ENCODE peak calls at places on chromosomes 3 and 15, in four cellular contexts. I is K562, S is GM12878, Z is HepG2. N is an unnamed sample.
A peak's percentile ranks its signal among the peaks of the same experiment; 100 is the strongest.

GRCh38 chr3:183283886-183284285 is 30.8 kb downstream of the B3GNT5 start:
- DNase-seq in Z (no peak), S (no peak), I (no peak), N (no peak)

GRCh38 chr15:34691024-34691423 is 63.8 kb downstream of the GJD2 start:
- DNase-seq in Z (no peak), I (peak; percentile 33), S (no peak), N (no peak)

GRCh38 chr15:49556437-49556836 is 64.2 kb downstream of the FAM227B start:
- DNase-seq in I (no peak), Z (no peak), S (no peak), N (no peak)

GRCh38 chr3:12400795-12401194 is 83.5 kb upstream of the TSEN2 start:
- DNase-seq in I (no peak), Z (no peak), S (no peak), N (no peak)

GRCh38 chr3:25820372-25820771 is 30.5 kb downstream of the OXSM start:
- DNase-seq in S (no peak), I (peak; percentile 19), Z (no peak), N (no peak)

GRCh38 chr3:19899264-19899663 is 34.8 kb downstream of the EFHB start:
- DNase-seq in I (no peak), Z (peak; percentile 24), S (no peak), N (no peak)

GRCh38 chr3:149623819-149624218 is 34.0 kb downstream of the WWTR1 start:
- DNase-seq in Z (no peak), I (no peak), S (no peak), N (no peak)

GRCh38 chr3:56443372-56443771 is 24.9 kb downstream of the ERC2 start:
- DNase-seq in S (no peak), Z (no peak), I (peak; percentile 7), N (no peak)

GRCh38 chr3:117443014-117443413 is 733.4 kb downstream of the TUSC7 start:
- DNase-seq in I (no peak), Z (no peak), S (no peak), N (no peak)

GRCh38 chr3:187997946-187998561 is 155.9 kb upstream of the LPP start:
- DNase-seq in I (no peak), Z (peak; percentile 94), S (no peak), N (no peak)

GRCh38 chr3:12679468-12679867 is 15.6 kb upstream of the RAF1 start:
- DNase-seq in S (no peak), Z (peak; percentile 38), I (no peak), N (peak; percentile 70)

GRCh38 chr3:128052831-128053419 is 688 bp downstream of the SEC61A1 start:
- DNase-seq in I (no peak), Z (peak; percentile 46), S (no peak), N (no peak)

GRCh38 chr3:186307594-186307993 is 54.4 kb downstream of the DGKG start:
- DNase-seq in S (no peak), I (peak; percentile 41), Z (peak; percentile 20), N (no peak)

GRCh38 chr3:117708601-117709000 is 999.0 kb downstream of the TUSC7 start:
- DNase-seq in I (no peak), S (no peak), Z (no peak), N (no peak)

GRCh38 chr3:127588675-127589577 is 1.6 kb downstream of the TPRA1 start:
- DNase-seq in Z (peak; percentile 23), S (no peak), I (peak; percentile 39), N (no peak)

GRCh38 chr3:177514341-177515193 is 317.3 kb upstream of the TBL1XR1 start:
- DNase-seq in Z (no peak), I (no peak), S (no peak), N (no peak)

GRCh38 chr3:128488995-128489859 is 3.8 kb downstream of the GATA2 start:
- DNase-seq in I (peak; percentile 84), S (no peak), Z (peak; percentile 65), N (peak; percentile 78)

GRCh38 chr3:38805765-38806386 is 10.1 kb downstream of the SCN10A start:
- DNase-seq in Z (peak; percentile 60), I (peak; percentile 87), S (peak; percentile 4), N (no peak)

GRCh38 chr15:78208341-78208844 is 26.0 kb downstream of the ACSBG1 start:
- DNase-seq in I (no peak), Z (no peak), S (no peak), N (no peak)

GRCh38 chr15:59999064-59999377 is 5.1 kb upstream of the FOXB1 start:
- DNase-seq in I (no peak), S (no peak), Z (no peak), N (peak; percentile 23)

GRCh38 chr15:74233864-74234597 is 2.1 kb upstream of the CCDC33 start:
- DNase-seq in Z (no peak), S (no peak), I (no peak), N (peak; percentile 44)

GRCh38 chr3:103499132-103499885 is 1064.5 kb downstream of the ZPLD1 start:
- DNase-seq in I (no peak), S (no peak), Z (no peak), N (no peak)

GRCh38 chr15:41416162-41416741 is 643 bp upstream of the RTF1 start:
- DNase-seq in I (no peak), S (no peak), Z (no peak), N (no peak)

GRCh38 chr3:70614111-70614510 is 301.7 kb upstream of the MDFIC2 start:
- DNase-seq in S (no peak), I (peak; percentile 1), Z (no peak), N (no peak)

GRCh38 chr15:93026359-93026758 is 62.7 kb downstream of the RGMA start:
- DNase-seq in I (no peak), S (no peak), Z (no peak), N (no peak)

GRCh38 chr15:72229076-72229946 is 1.7 kb downstream of the PKM start:
- DNase-seq in Z (no peak), I (peak; percentile 30), S (no peak), N (peak; percentile 24)

GRCh38 chr15:68650901-68651709 is 72.3 kb downstream of the CORO2B start:
- DNase-seq in I (peak; percentile 70), Z (peak; percentile 18), S (no peak), N (peak; percentile 62)

GRCh38 chr3:136904746-136905145 is 42.7 kb downstream of the NCK1 start:
- DNase-seq in Z (no peak), I (no peak), S (no peak), N (no peak)

GRCh38 chr15:80699981-80700380 is 4.9 kb downstream of the ABHD17C start:
- DNase-seq in Z (no peak), S (no peak), I (no peak), N (no peak)

GRCh38 chr3:149954812-149955211 is 15.9 kb downstream of the PFN2 start:
- DNase-seq in I (no peak), S (no peak), Z (no peak), N (peak; percentile 61)

GRCh38 chr3:41418961-41419691 is 219.8 kb downstream of the CTNNB1 start:
- DNase-seq in Z (peak; percentile 15), I (peak; percentile 3), S (no peak), N (no peak)

GRCh38 chr3:185400866-185401265 is 37.9 kb downstream of the MAP3K13 start:
- DNase-seq in I (no peak), Z (no peak), S (no peak), N (no peak)

GRCh38 chr15:58235961-58236360 is 97.8 kb downstream of the AQP9 start:
- DNase-seq in I (no peak), S (no peak), Z (no peak), N (no peak)

GRCh38 chr3:114217266-114217665 is 20.1 kb downstream of the ZNF80 start:
- DNase-seq in I (no peak), S (no peak), Z (no peak), N (no peak)

GRCh38 chr3:134810052-134810435 is 15.0 kb downstream of the EPHB1 start:
- DNase-seq in I (no peak), S (no peak), Z (no peak), N (no peak)

GRCh38 chr15:88309363-88309762 is 52.8 kb upstream of the NTRK3 start:
- DNase-seq in Z (no peak), I (no peak), S (no peak), N (no peak)

GRCh38 chr3:147582642-147583041 is 173.5 kb downstream of the ZIC1 start:
- DNase-seq in S (no peak), I (no peak), Z (no peak), N (no peak)

GRCh38 chr15:53747501-53748068 is 11.9 kb downstream of the WDR72 start:
- DNase-seq in I (no peak), Z (peak; percentile 12), S (no peak), N (no peak)

DNA sequence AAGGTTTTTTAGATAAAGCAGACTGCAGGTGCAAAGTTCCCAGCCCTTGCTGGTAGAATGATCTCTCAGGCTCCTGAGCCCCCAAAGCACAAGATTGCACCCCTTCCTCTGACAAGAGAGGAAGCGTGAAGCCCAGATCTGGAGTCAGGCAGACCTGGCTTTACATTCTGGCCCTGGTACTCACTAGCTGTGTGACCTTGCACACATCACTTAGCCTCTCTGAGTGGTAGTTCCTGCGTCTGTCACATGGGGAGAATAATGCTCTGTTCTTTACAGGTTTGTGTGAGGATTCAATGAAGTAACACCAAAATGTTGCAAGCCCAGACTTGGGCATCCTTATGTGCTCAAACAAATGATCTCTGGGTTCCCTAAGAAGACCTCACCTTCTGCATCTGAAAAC is 141.5 kb downstream of the SMAD6 start:
- DNase-seq in Z (no peak), S (no peak), I (no peak), N (no peak)
- TF ChIP-seq NFIC in Z (no peak), S (no peak), I (no peak), N (no peak)

DNA sequence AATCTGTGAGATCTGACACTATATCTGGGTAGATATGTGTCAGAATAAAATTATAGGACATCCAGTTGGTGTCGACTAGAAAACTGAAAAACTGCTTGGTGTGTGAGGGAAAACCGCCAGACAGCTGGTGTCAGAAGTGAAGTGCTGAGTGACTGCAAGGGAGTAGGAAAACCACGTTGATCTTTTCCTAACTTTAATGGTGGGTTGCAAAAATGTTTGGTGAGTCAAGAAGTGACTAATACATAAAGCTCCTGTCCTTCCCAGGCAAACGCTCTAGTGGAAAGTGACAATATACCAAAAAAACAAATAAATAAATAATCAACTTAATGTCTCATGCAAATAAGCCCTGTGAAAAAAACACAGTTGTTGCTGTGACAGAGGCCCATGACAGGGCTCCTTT is 7.3 kb upstream of the CD96 start:
- DNase-seq in I (no peak), Z (no peak), S (no peak), N (no peak)
- TF ChIP-seq NFIC in I (no peak), Z (no peak), S (no peak), N (no peak)

GRCh38 chr3:9398715-9399708 is 1.6 kb downstream of the SETD5 start:
- DNase-seq in I (peak; percentile 80), S (no peak), Z (peak; percentile 62), N (no peak)

GRCh38 chr3:9402410-9403228 is 5.2 kb downstream of the SETD5 start:
- DNase-seq in I (peak; percentile 95), S (no peak), Z (peak; percentile 88), N (peak; percentile 44)

GRCh38 chr3:9399746-9400145 is 2.3 kb downstream of the SETD5 start:
- DNase-seq in S (no peak), Z (peak; percentile 79), I (peak; percentile 90), N (peak; percentile 63)

GRCh38 chr3:9401986-9402385 is 4.6 kb downstream of the SETD5 start:
- DNase-seq in Z (no peak), S (no peak), I (no peak), N (no peak)

DNA sequence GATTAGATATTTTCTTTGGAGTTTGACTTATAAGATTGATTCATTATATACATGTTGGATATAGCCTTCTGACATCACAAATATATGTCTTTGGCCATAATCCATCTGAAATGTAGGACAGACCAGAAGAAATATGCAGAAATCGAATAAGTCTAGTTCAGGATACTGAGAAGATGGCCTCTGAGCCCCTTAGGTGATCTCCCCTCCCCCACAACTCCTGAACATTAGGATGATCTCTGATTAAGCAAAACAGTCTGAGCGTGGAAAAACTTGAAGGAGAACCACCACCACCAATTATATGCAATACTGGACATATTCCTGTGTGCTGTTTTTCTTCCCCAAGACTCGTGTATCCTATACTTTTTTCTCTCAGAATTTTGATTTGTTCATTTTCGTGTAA is 3.2 kb downstream of the SETD5 start:
- DNase-seq in S (no peak), Z (no peak), I (peak; percentile 74), N (no peak)
- TF ChIP-seq NFIC in S (no peak), Z (no peak), I (peak; percentile 8), N (no peak)

GRCh38 chr3:48403533-48404439 is 26.1 kb downstream of the PLXNB1 start:
- DNase-seq in S (no peak), Z (no peak), I (no peak), N (peak; percentile 7)
- TF ChIP-seq NFIC in S (no peak), Z (no peak), I (no peak), N (no peak)

N was measured in SK-N-SH.